ENCODE peak calls at places on chromosomes 4 and X, in eight cellular contexts. One of them, this sample, is unnamed. For H3K4me1, the result is how much of the 10 kb centered on the place peaks cover.

GRCh38 chrX:67779099-67779498 is 235.3 kb downstream of the AR start:
- DNase-seq in testis: no peak
- DNase-seq in IMR-90: no peak
- DNase-seq in GM23248: no peak
- DNase-seq in ovary: no peak
- DNase-seq in Karpas-422: no peak
- DNase-seq in uterus: no peak
- DNase-seq in A549: no peak
- DNase-seq in this sample: no peak

GRCh38 chrX:119753639-119754257 is 4.6 kb upstream of the SOWAHD start:
- DNase-seq in uterus: no peak
- DNase-seq in Karpas-422: peak
- DNase-seq in A549: peak
- DNase-seq in GM23248: peak
- DNase-seq in ovary: no peak
- DNase-seq in IMR-90: peak
- DNase-seq in testis: no peak
- DNase-seq in this sample: peak

GRCh38 chr4:140237616-140238352 is 83.8 kb upstream of the MAML3 start:
- DNase-seq in A549: no peak
- DNase-seq in uterus: peak
- DNase-seq in GM23248: peak
- DNase-seq in IMR-90: peak
- DNase-seq in ovary: peak
- DNase-seq in testis: peak
- DNase-seq in Karpas-422: peak
- DNase-seq in this sample: peak

GRCh38 chrX:30414144-30414543 is 105.0 kb upstream of the NR0B1 start:
- DNase-seq in A549: peak
- DNase-seq in uterus: no peak
- DNase-seq in testis: no peak
- DNase-seq in ovary: no peak
- DNase-seq in GM23248: no peak
- DNase-seq in Karpas-422: no peak
- DNase-seq in IMR-90: no peak
- DNase-seq in this sample: no peak

GRCh38 chr4:170047774-170048354 is 21.7 kb upstream of the MFAP3L start:
- DNase-seq in A549: peak
- DNase-seq in ovary: peak
- DNase-seq in uterus: peak
- DNase-seq in GM23248: peak
- DNase-seq in IMR-90: peak
- DNase-seq in testis: peak
- DNase-seq in Karpas-422: peak
- DNase-seq in this sample: peak

GRCh38 chrX:40108959-40109287 is 11.2 kb upstream of the BCOR start:
- DNase-seq in testis: peak
- DNase-seq in GM23248: peak
- DNase-seq in uterus: peak
- DNase-seq in IMR-90: peak
- DNase-seq in ovary: peak
- DNase-seq in A549: peak
- DNase-seq in Karpas-422: peak
- DNase-seq in this sample: no peak

GRCh38 chr4:185426960-185427688 is 1.4 kb upstream of the UFSP2 start:
- DNase-seq in Karpas-422: no peak
- DNase-seq in ovary: no peak
- DNase-seq in GM23248: no peak
- DNase-seq in A549: no peak
- DNase-seq in IMR-90: no peak
- DNase-seq in uterus: no peak
- DNase-seq in testis: no peak
- DNase-seq in this sample: no peak

GRCh38 chrX:119529355-119530276 is 35.6 kb downstream of the STEEP1 start:
- DNase-seq in IMR-90: no peak
- DNase-seq in ovary: no peak
- DNase-seq in Karpas-422: peak
- DNase-seq in uterus: no peak
- DNase-seq in A549: no peak
- DNase-seq in GM23248: no peak
- DNase-seq in testis: no peak
- DNase-seq in this sample: no peak

GRCh38 chr4:128675083-128675482 is 134.4 kb upstream of the JADE1 start:
- DNase-seq in IMR-90: no peak
- DNase-seq in GM23248: no peak
- DNase-seq in A549: no peak
- DNase-seq in testis: no peak
- DNase-seq in ovary: no peak
- DNase-seq in Karpas-422: peak
- DNase-seq in uterus: no peak
- DNase-seq in this sample: no peak

GRCh38 chrX:133185938-133186337 is 32.2 kb downstream of the TFDP3 start:
- DNase-seq in Karpas-422: no peak
- DNase-seq in ovary: no peak
- DNase-seq in testis: no peak
- DNase-seq in uterus: no peak
- DNase-seq in GM23248: no peak
- DNase-seq in IMR-90: no peak
- DNase-seq in A549: no peak
- DNase-seq in this sample: no peak

GRCh38 chr4:140240237-140240636 is 86.3 kb upstream of the MAML3 start:
- DNase-seq in testis: no peak
- DNase-seq in Karpas-422: no peak
- DNase-seq in uterus: no peak
- DNase-seq in ovary: no peak
- DNase-seq in A549: no peak
- DNase-seq in IMR-90: no peak
- DNase-seq in GM23248: no peak
- DNase-seq in this sample: no peak

GRCh38 chrX:95076449-95076848 is 1402.4 kb downstream of the FAM133A start:
- DNase-seq in Karpas-422: peak
- DNase-seq in uterus: no peak
- DNase-seq in A549: peak
- DNase-seq in testis: no peak
- DNase-seq in IMR-90: peak
- DNase-seq in ovary: no peak
- DNase-seq in GM23248: peak
- DNase-seq in this sample: no peak

GRCh38 chr4:82770607-82771006 is 28.0 kb downstream of the SCD5 start:
- DNase-seq in A549: no peak
- DNase-seq in Karpas-422: peak
- DNase-seq in testis: no peak
- DNase-seq in uterus: no peak
- DNase-seq in IMR-90: no peak
- DNase-seq in GM23248: no peak
- DNase-seq in ovary: no peak
- DNase-seq in this sample: no peak

GRCh38 chr4:113450681-113451080 is 310.9 kb downstream of the CAMK2D start:
- DNase-seq in uterus: no peak
- DNase-seq in GM23248: no peak
- DNase-seq in Karpas-422: no peak
- DNase-seq in ovary: no peak
- DNase-seq in A549: no peak
- DNase-seq in testis: no peak
- DNase-seq in IMR-90: no peak
- DNase-seq in this sample: no peak

GRCh38 chrX:135340827-135341226 is 31.5 kb downstream of the ETDC start:
- DNase-seq in GM23248: peak
- DNase-seq in testis: no peak
- DNase-seq in Karpas-422: no peak
- DNase-seq in uterus: no peak
- DNase-seq in A549: no peak
- DNase-seq in ovary: no peak
- DNase-seq in IMR-90: peak
- DNase-seq in this sample: no peak

GRCh38 chr4:168866635-168867034 is 143.4 kb downstream of the CBR4 start:
- DNase-seq in Karpas-422: no peak
- DNase-seq in ovary: no peak
- DNase-seq in IMR-90: no peak
- DNase-seq in A549: no peak
- DNase-seq in GM23248: no peak
- DNase-seq in uterus: no peak
- DNase-seq in testis: no peak
- DNase-seq in this sample: no peak

GRCh38 chr4:114383721-114384120 is 214.9 kb upstream of the UGT8 start:
- DNase-seq in GM23248: peak
- DNase-seq in Karpas-422: no peak
- DNase-seq in ovary: no peak
- DNase-seq in A549: no peak
- DNase-seq in IMR-90: peak
- DNase-seq in uterus: no peak
- DNase-seq in testis: no peak
- DNase-seq in this sample: no peak

GRCh38 chr4:183469936-183470335 is 25.5 kb downstream of the CDKN2AIP start:
- DNase-seq in GM23248: peak
- DNase-seq in A549: no peak
- DNase-seq in testis: no peak
- DNase-seq in Karpas-422: no peak
- DNase-seq in IMR-90: peak
- DNase-seq in uterus: no peak
- DNase-seq in ovary: no peak
- DNase-seq in this sample: no peak

GRCh38 chrX:150873616-150874015 is 24.9 kb downstream of the CD99L2 start:
- DNase-seq in ovary: no peak
- DNase-seq in testis: no peak
- DNase-seq in Karpas-422: no peak
- DNase-seq in GM23248: peak
- DNase-seq in IMR-90: peak
- DNase-seq in A549: no peak
- DNase-seq in uterus: peak
- DNase-seq in this sample: no peak

GRCh38 chr4:25879991-25880641 is 17.3 kb upstream of the SEL1L3 start:
- DNase-seq in Karpas-422: peak
- DNase-seq in A549: no peak
- DNase-seq in IMR-90: peak
- DNase-seq in ovary: no peak
- DNase-seq in uterus: no peak
- DNase-seq in testis: no peak
- DNase-seq in GM23248: peak
- DNase-seq in this sample: no peak

GRCh38 chr4:70902577-70903281 is 560 bp downstream of the MOB1B start:
- DNase-seq in GM23248: peak
- DNase-seq in testis: no peak
- DNase-seq in ovary: no peak
- DNase-seq in IMR-90: peak
- DNase-seq in Karpas-422: peak
- DNase-seq in A549: peak
- DNase-seq in uterus: no peak
- DNase-seq in this sample: peak

GRCh38 chr4:153788419-153789276 is at the start of gene SFRP2:
- DNase-seq in ovary: no peak
- DNase-seq in testis: no peak
- DNase-seq in GM23248: peak
- DNase-seq in A549: no peak
- DNase-seq in uterus: no peak
- DNase-seq in IMR-90: no peak
- DNase-seq in Karpas-422: no peak
- DNase-seq in this sample: peak
- H3K4me1 ChIP-seq in ovary: under half
- H3K4me1 ChIP-seq in testis: under half
- H3K4me1 ChIP-seq in GM23248: under half
- H3K4me1 ChIP-seq in A549: under half
- H3K4me1 ChIP-seq in uterus: under half
- H3K4me1 ChIP-seq in IMR-90: under half
- H3K4me1 ChIP-seq in Karpas-422: under half
- H3K4me1 ChIP-seq in this sample: half or more

GRCh38 chr4:2938906-2939305 is 24.3 kb downstream of the NOP14 start:
- DNase-seq in testis: peak
- DNase-seq in Karpas-422: no peak
- DNase-seq in A549: no peak
- DNase-seq in ovary: peak
- DNase-seq in IMR-90: no peak
- DNase-seq in uterus: no peak
- DNase-seq in GM23248: no peak
- DNase-seq in this sample: no peak

GRCh38 chr4:2935762-2936743 is 27.2 kb downstream of the NOP14 start:
- DNase-seq in A549: peak
- DNase-seq in IMR-90: no peak
- DNase-seq in uterus: no peak
- DNase-seq in GM23248: peak
- DNase-seq in Karpas-422: peak
- DNase-seq in testis: peak
- DNase-seq in ovary: peak
- DNase-seq in this sample: no peak

GRCh38 chr4:2937986-2938385 is 25.2 kb downstream of the NOP14 start:
- DNase-seq in A549: no peak
- DNase-seq in GM23248: no peak
- DNase-seq in IMR-90: no peak
- DNase-seq in Karpas-422: no peak
- DNase-seq in uterus: no peak
- DNase-seq in testis: peak
- DNase-seq in ovary: peak
- DNase-seq in this sample: no peak

GRCh38 chr4:2936773-2937145 is 26.4 kb downstream of the NOP14 start:
- DNase-seq in IMR-90: peak
- DNase-seq in GM23248: peak
- DNase-seq in ovary: peak
- DNase-seq in testis: peak
- DNase-seq in Karpas-422: peak
- DNase-seq in A549: no peak
- DNase-seq in uterus: no peak
- DNase-seq in this sample: no peak

GRCh38 chr4:2937146-2937857 is 25.9 kb downstream of the NOP14 start:
- DNase-seq in GM23248: no peak
- DNase-seq in A549: peak
- DNase-seq in uterus: no peak
- DNase-seq in testis: peak
- DNase-seq in IMR-90: no peak
- DNase-seq in ovary: peak
- DNase-seq in Karpas-422: no peak
- DNase-seq in this sample: no peak
- H3K27ac ChIP-seq in GM23248: peak
- H3K27ac ChIP-seq in A549: peak
- H3K27ac ChIP-seq in uterus: no peak
- H3K27ac ChIP-seq in testis: no peak
- H3K27ac ChIP-seq in IMR-90: no peak
- H3K27ac ChIP-seq in ovary: no peak
- H3K27ac ChIP-seq in Karpas-422: peak
- H3K27ac ChIP-seq in this sample: no peak

DNA sequence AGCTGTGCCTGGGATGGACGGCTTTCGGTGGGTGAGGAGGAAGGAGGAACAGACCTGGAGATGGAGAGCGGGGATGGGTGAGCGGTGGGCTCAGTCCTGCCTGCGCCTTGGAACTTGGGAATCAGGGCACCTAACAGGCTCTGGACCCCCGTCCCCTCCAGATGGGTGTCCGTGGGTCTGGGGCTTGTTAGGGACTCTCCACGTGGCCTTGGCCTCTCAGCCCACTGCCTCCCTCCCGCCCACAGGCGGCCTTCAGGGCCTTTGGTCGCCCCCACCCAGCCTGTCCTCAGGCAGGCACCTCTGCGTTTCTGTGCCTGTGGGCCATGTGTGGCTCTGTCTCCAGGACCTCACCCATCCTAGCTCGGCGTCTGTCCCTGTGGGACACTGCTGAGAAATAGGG is 29.0 kb downstream of the TRMT44 start:
- DNase-seq in A549: no peak
- DNase-seq in IMR-90: no peak
- DNase-seq in testis: no peak
- DNase-seq in ovary: no peak
- DNase-seq in uterus: no peak
- DNase-seq in Karpas-422: no peak
- DNase-seq in GM23248: no peak
- DNase-seq in this sample: no peak
- H3K4me1 ChIP-seq in A549: under half
- H3K4me1 ChIP-seq in IMR-90: under half
- H3K4me1 ChIP-seq in testis: under half
- H3K4me1 ChIP-seq in ovary: under half
- H3K4me1 ChIP-seq in uterus: under half
- H3K4me1 ChIP-seq in Karpas-422: under half
- H3K4me1 ChIP-seq in GM23248: under half
- H3K4me1 ChIP-seq in this sample: under half

GRCh38 chrX:107467271-107467670 is 17.8 kb downstream of the FRMPD3 start:
- DNase-seq in ovary: no peak
- DNase-seq in Karpas-422: no peak
- DNase-seq in A549: no peak
- DNase-seq in IMR-90: no peak
- DNase-seq in GM23248: no peak
- DNase-seq in uterus: no peak
- DNase-seq in testis: no peak
- DNase-seq in this sample: no peak
- H3K27ac ChIP-seq in ovary: no peak
- H3K27ac ChIP-seq in Karpas-422: peak
- H3K27ac ChIP-seq in A549: no peak
- H3K27ac ChIP-seq in IMR-90: no peak
- H3K27ac ChIP-seq in GM23248: no peak
- H3K27ac ChIP-seq in uterus: no peak
- H3K27ac ChIP-seq in testis: no peak
- H3K27ac ChIP-seq in this sample: no peak